ENCODE peak calls at places on chromosomes 5 and 9, in five cellular contexts. M is AML-193; Y is coronary artery; S is CD8-positive, alpha-beta T cell; B is stimulated activated CD4-positive, alpha-beta T cell treated with anti-CD3 and anti-CD28 coated beads, Interleukin-1b, Interleukin-23, amount 100 ng/mL, for 4 hours. K is an unnamed sample.

GRCh38 chr5:69217154-69217731 is 17.4 kb upstream of the CDK7 start:
- DNase-seq in M (peak), Y (no peak), S (no peak), B (peak), K (no peak)

GRCh38 chr5:59522201-59522831 is 371.2 kb downstream of the PDE4D start:
- DNase-seq in M (no peak), Y (no peak), S (no peak), B (no peak), K (no peak)

GRCh38 chr9:76629205-76629990 is 134.8 kb upstream of the PCA3 start:
- DNase-seq in M (peak), Y (no peak), S (no peak), B (no peak), K (no peak)

GRCh38 chr5:150139334-150139733 is 16.3 kb downstream of the PDGFRB start:
- DNase-seq in M (no peak), Y (no peak), S (no peak), B (no peak), K (no peak)

GRCh38 chr9:76500056-76500455 is 41.1 kb downstream of the GCNT1 start:
- DNase-seq in M (no peak), Y (no peak), S (no peak), B (no peak), K (no peak)

GRCh38 chr9:21579209-21579608 is 97.1 kb upstream of the IFNE start:
- DNase-seq in M (no peak), Y (no peak), S (peak), B (no peak), K (no peak)

GRCh38 chr5:96648598-96648997 is 13.6 kb upstream of the CAST start:
- DNase-seq in M (no peak), Y (no peak), S (no peak), B (no peak), K (no peak)

GRCh38 chr9:1083325-1083913 is 33.3 kb downstream of the DMRT2 start:
- DNase-seq in M (no peak), Y (no peak), S (no peak), B (no peak), K (no peak)

GRCh38 chr5:56763182-56763581 is 52.2 kb upstream of the MAP3K1 start:
- DNase-seq in M (peak), Y (no peak), S (no peak), B (no peak), K (no peak)

GRCh38 chr5:95261369-95262175 is 23.3 kb downstream of the MCTP1 start:
- DNase-seq in M (peak), Y (no peak), S (no peak), B (no peak), K (no peak)

GRCh38 chr5:24059006-24059405 is 551.6 kb downstream of the PRDM9 start:
- DNase-seq in M (no peak), Y (no peak), S (no peak), B (no peak), K (no peak)

GRCh38 chr5:145780961-145781360 is 54.2 kb downstream of the PRELID2 start:
- DNase-seq in M (no peak), Y (no peak), S (no peak), B (no peak), K (no peak)

GRCh38 chr9:124257070-124257864 is 482 bp upstream of the NEK6 start:
- DNase-seq in M (no peak), Y (no peak), S (no peak), B (no peak), K (peak)

GRCh38 chr5:62354028-62354874 is 48.2 kb downstream of the KIF2A start:
- DNase-seq in M (peak), Y (no peak), S (no peak), B (peak), K (no peak)

GRCh38 chr9:71675857-71676165 is 92.5 kb downstream of the CEMIP2 start:
- DNase-seq in M (no peak), Y (no peak), S (no peak), B (no peak), K (no peak)

GRCh38 chr5:159912033-159912800 is 4.1 kb upstream of the ADRA1B start:
- DNase-seq in M (no peak), Y (no peak), S (no peak), B (no peak), K (no peak)

GRCh38 chr9:14313378-14313940 is 482 bp downstream of the NFIB start:
- DNase-seq in M (no peak), Y (no peak), S (no peak), B (no peak), K (peak)

GRCh38 chr5:163696270-163696887 is 191.0 kb downstream of the MAT2B start:
- DNase-seq in M (peak), Y (no peak), S (no peak), B (no peak), K (no peak)

GRCh38 chr9:112856843-112857242 is 33.8 kb downstream of the SLC46A2 start:
- DNase-seq in M (no peak), Y (no peak), S (no peak), B (no peak), K (no peak)

GRCh38 chr5:89703799-89704198 is 705.8 kb downstream of the CETN3 start:
- DNase-seq in M (no peak), Y (no peak), S (no peak), B (no peak), K (no peak)

GRCh38 chr9:133950206-133950915 is 41.8 kb downstream of the VAV2 start:
- DNase-seq in M (no peak), Y (no peak), S (no peak), B (no peak), K (no peak)

GRCh38 chr5:168578006-168578405 is 1.2 kb downstream of the PANK3 start:
- DNase-seq in M (no peak), Y (no peak), S (no peak), B (no peak), K (no peak)

GRCh38 chr9:89010056-89010455 is 18.8 kb downstream of the S1PR3 start:
- DNase-seq in M (no peak), Y (no peak), S (no peak), B (no peak), K (no peak)